ENCODE peak calls at places on chromosomes 12 and 14, in five cellular contexts. V is CD8-positive, alpha-beta T cell; K is GM06990; Y is tibial artery; Z is endodermal cell. T is an unnamed sample.

GRCh38 chr12:94689002-94689645 is 38.8 kb upstream of the TMCC3 start:
- DNase-seq in V (no peak), K (no peak), Y (no peak), Z (no peak), T (no peak)

GRCh38 chr12:14696265-14696741 is at the start of gene GUCY2C:
- DNase-seq in V (no peak), K (no peak), Y (no peak), Z (no peak), T (no peak)

GRCh38 chr14:94921870-94922585 is 152.1 kb upstream of the GSC start:
- DNase-seq in V (no peak), K (no peak), Y (no peak), Z (no peak), T (no peak)

GRCh38 chr12:122834921-122835692 is at the start of gene HIP1R:
- DNase-seq in V (peak; percentile 54), K (no peak), Y (no peak), Z (peak; percentile 89), T (peak; percentile 38)

GRCh38 chr14:42475289-42475688 is 868.6 kb downstream of the LRFN5 start:
- DNase-seq in V (no peak), K (no peak), Y (no peak), Z (peak; percentile 53), T (no peak)

GRCh38 chr12:114841557-114842251 is 157.7 kb upstream of the TBX3 start:
- DNase-seq in V (no peak), K (no peak), Y (no peak), Z (peak; percentile 81), T (no peak)

GRCh38 chr14:102663031-102663430 is 70.6 kb downstream of the RCOR1 start:
- DNase-seq in V (no peak), K (no peak), Y (no peak), Z (peak; percentile 78), T (no peak)

GRCh38 chr14:61553730-61554641 is 141.3 kb upstream of the HIF1A start:
- DNase-seq in V (no peak), K (no peak), Y (peak; percentile 53), Z (no peak), T (peak; percentile 47)

GRCh38 chr12:46259071-46259470 is 9.8 kb downstream of the SLC38A1 start:
- DNase-seq in V (no peak), K (no peak), Y (no peak), Z (no peak), T (no peak)

GRCh38 chr14:100538566-100539318 is 48.5 kb downstream of the BEGAIN start:
- DNase-seq in V (no peak), K (no peak), Y (peak; percentile 8), Z (peak; percentile 40), T (no peak)

GRCh38 chr14:77707724-77708408 is at the start of the genes ALKBH1 and SLIRP:
- DNase-seq in V (peak; percentile 80), K (peak; percentile 78), Y (peak; percentile 90), Z (peak; percentile 92), T (peak; percentile 76)

GRCh38 chr14:79044894-79045624 is 874.9 kb downstream of the NRXN3 start:
- DNase-seq in V (no peak), K (no peak), Y (no peak), Z (peak; percentile 59), T (peak; percentile 30)

DNA sequence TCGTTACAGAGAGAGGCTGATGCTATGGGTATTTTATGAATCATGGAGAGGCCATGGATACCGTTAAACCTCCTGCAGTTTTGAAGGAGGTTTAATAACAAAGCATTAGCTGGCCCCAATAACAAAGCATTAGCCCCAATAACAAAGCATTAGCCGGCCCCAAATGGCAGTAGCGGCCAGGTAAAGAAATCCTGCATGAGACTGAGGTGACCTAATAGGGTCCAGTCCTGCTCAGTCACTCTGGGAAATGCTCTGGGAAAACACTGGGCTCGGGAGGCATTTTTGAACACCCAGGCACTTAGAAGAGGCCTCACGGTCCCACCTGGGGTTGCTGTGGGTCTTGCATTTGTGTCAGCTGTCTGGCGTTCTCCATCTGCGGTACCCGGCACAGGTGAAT is 776 bp upstream of the RIN3 start:
- DNase-seq in V (no peak), K (no peak), Y (no peak), Z (no peak), T (no peak)
- H3K4me3 ChIP-seq in V (peak overlapping the region; percentile 86), K (peak overlapping the region; percentile 80), Y (peak overlapping the region; percentile 75), Z (peak overlapping the region; percentile 75), T (no peak overlapping the region)

DNA sequence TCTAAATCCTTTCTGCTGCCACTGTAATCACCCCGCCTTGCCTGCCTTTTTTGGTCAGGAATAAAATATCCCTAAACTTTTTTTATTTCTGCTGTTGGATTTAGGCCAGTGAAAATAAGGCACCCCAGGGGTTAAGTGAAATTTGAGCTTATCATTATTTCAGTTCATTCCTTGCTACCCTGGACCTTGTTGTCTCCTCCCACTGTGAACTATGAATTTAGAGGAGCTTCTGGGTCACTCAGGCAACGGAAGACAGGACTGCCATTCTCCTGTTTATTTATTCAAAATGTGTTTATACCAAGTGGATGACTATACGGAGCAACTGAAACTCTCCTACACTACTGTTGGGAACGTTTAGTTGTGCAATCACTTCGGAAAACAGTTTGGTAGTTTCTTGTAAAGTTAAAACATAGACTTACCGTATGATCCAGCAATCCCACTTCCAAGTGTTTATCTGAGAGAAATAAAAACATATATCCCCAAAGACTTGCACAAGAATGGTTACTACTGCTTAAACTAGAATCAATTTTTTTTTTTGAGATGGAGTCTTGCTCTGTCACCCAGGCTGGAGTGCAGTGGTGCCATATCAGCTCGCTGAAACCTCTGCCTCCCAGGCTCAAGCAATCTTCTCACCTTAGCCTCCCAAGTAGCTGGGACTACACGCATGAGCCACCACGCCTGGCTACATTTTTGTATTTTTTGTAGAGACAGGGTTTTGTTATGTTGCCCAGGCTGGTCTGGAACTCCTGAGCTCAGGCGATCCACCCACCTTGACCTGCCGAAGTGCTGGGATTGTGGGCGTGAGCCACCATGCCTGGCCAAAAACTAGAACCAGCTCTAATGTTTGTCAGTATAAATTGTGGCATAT is 2.3 kb upstream of the TRAFD1 start:
- DNase-seq in V (no peak), K (no peak), Y (no peak), Z (peak; percentile 36), T (peak; percentile 57)
- H3K27me3 ChIP-seq in V (no peaks in the 10 kb centered on the region), K (no peaks in the 10 kb centered on the region), Y (no peaks in the 10 kb centered on the region), Z (no peaks in the 10 kb centered on the region), T (no peaks in the 10 kb centered on the region)

DNA sequence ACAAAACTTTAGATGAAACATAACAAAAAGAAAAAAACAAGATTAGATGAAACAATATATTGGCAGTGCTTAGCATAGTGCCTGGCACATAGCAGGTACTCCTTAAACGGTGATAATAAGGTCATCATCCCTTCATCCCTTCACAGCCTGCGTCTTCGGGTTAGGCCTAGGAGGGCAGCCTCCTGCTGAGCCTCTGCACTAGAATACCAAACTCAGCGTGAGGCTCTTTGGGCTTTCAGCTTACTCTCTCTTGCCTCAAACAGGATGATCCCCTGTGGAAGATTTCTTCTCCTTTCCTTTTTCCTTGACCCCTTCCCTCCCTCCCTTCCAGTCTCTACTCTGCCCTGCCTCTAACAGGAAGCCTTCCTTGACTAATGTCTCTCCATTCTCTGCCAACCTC is 14.4 kb upstream of the FIGNL2 start:
- DNase-seq in V (no peak), K (no peak), Y (no peak), Z (peak; percentile 85), T (no peak)
- H3K4me3 ChIP-seq in V (no peak overlapping the region), K (no peak overlapping the region), Y (no peak overlapping the region), Z (peak overlapping the region; percentile 83), T (no peak overlapping the region)

GRCh38 chr12:54002915-54003339 is 3.0 kb downstream of the HOXC9 start:
- DNase-seq in V (no peak), K (no peak), Y (no peak), Z (no peak), T (no peak)
- H3K27me3 ChIP-seq in V (peaks cover 86% of the 10 kb centered on the region), K (no peaks in the 10 kb centered on the region), Y (no peaks in the 10 kb centered on the region), Z (peaks cover 100% of the 10 kb centered on the region), T (no peaks in the 10 kb centered on the region)